ENCODE peak calls at places on chromosome 17, in seven cellular contexts. E is astrocyte of the spinal cord, M is tibial nerve, J is stomach, Q is foreskin keratinocyte, G is fibroblast of lung, W is thyroid gland. U is an unnamed sample.

GRCh38 chr17:43517615-43518386 is 28.3 kb downstream of the ETV4 start:
- DNase-seq in E (peak), M (no peak), J (no peak), Q (no peak), G (peak), W (no peak), U (no peak)

GRCh38 chr17:7523033-7523432 is 25.8 kb upstream of the TNFSF12 start:
- DNase-seq in E (peak), M (peak), J (peak), Q (no peak), G (no peak), W (peak), U (no peak)

GRCh38 chr17:49290690-49291326 is 60.2 kb upstream of the PHOSPHO1 start:
- DNase-seq in E (peak), M (peak), J (no peak), Q (peak), G (peak), W (no peak), U (no peak)

GRCh38 chr17:43563262-43564079 is 17.3 kb upstream of the ETV4 start:
- DNase-seq in E (no peak), M (no peak), J (no peak), Q (no peak), G (no peak), W (no peak), U (no peak)

GRCh38 chr17:74307984-74308773 is 17.8 kb upstream of the KIF19 start:
- DNase-seq in E (no peak), M (no peak), J (no peak), Q (no peak), G (peak), W (peak), U (no peak)

GRCh38 chr17:76384987-76385891 is 830 bp downstream of the SPHK1 start:
- DNase-seq in E (peak), M (peak), J (peak), Q (peak), G (peak), W (peak), U (no peak)

GRCh38 chr17:33292981-33293867 is at the start of gene ASIC2:
- DNase-seq in E (no peak), M (no peak), J (no peak), Q (no peak), G (peak), W (no peak), U (no peak)

GRCh38 chr17:48816774-48817590 is at the start of gene TTLL6:
- DNase-seq in E (peak), M (peak), J (peak), Q (peak), G (peak), W (peak), U (no peak)

GRCh38 chr17:75689441-75689873 is 22.3 kb downstream of the SAP30BP start:
- DNase-seq in E (no peak), M (no peak), J (no peak), Q (peak), G (no peak), W (peak), U (no peak)

GRCh38 chr17:30232015-30232821 is 3.3 kb downstream of the SLC6A4 start:
- DNase-seq in E (no peak), M (no peak), J (no peak), Q (no peak), G (no peak), W (no peak), U (no peak)

GRCh38 chr17:75093543-75094158 is 5.9 kb downstream of the SLC16A5 start:
- DNase-seq in E (no peak), M (no peak), J (peak), Q (no peak), G (no peak), W (peak), U (no peak)

GRCh38 chr17:32621612-32622312 is 135.0 kb downstream of the CDK5R1 start:
- DNase-seq in E (peak), M (no peak), J (no peak), Q (peak), G (no peak), W (no peak), U (no peak)

GRCh38 chr17:57311281-57312216 is 55.2 kb downstream of the MSI2 start:
- DNase-seq in E (no peak), M (no peak), J (peak), Q (peak), G (no peak), W (peak), U (no peak)
- TF ChIP-seq CTCF in E (no peak), M (no peak), J (no peak), Q (no peak), G (no peak), W (no peak), U (no peak)

GRCh38 chr17:81870978-81871386 is at the start of gene ARHGDIA:
- DNase-seq in E (no peak), M (no peak), J (no peak), Q (no peak), G (no peak), W (no peak), U (no peak)

GRCh38 chr17:81868674-81869220 is 2.4 kb downstream of the ARHGDIA start:
- DNase-seq in E (peak), M (no peak), J (no peak), Q (peak), G (peak), W (peak), U (no peak)

GRCh38 chr17:81869221-81870154 is 1.6 kb downstream of the ARHGDIA start:
- DNase-seq in E (no peak), M (no peak), J (peak), Q (no peak), G (peak), W (peak), U (no peak)

GRCh38 chr17:81870155-81870977 is 771 bp downstream of the ARHGDIA start:
- DNase-seq in E (peak), M (no peak), J (peak), Q (peak), G (peak), W (peak), U (no peak)

DNA sequence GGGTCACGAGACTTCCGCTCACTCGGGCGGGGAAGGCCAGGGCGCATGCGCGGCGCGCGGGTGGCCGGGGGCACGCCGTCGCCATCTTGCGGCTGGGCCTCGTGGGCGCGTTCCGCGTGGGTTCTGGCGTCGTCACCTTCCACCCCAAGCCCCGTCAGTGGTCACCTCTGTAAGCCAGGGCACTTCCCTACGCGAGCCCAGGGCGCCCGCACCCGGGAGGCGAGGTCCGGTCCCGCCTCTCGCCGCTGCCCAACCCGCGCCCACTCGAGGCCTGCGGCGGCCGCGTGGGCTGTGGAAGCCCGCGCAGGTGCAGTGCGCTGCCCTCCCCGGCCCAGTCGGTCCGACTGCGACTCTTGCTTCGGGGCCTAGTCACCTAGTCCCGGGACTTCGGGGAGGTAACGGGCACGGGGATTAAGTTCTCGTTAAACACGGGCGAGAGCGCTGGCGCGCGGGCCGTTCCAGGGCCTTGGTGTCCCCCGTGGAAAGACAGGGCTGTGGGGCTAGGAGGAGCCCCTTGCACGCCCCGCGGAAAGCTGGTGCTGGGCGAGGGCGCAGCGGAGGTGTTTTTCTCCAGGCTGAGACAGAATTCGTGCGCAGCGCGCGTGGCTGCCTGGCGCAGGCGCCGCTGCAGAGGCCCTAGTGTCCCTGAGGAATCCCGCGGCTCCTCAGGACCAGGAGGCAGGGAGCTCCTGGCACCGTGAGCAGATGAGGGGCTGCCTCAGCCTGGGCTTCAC is 417 bp upstream of the ARHGDIA start:
- DNase-seq in E (peak), M (peak), J (peak), Q (peak), G (peak), W (peak), U (no peak)
- TF ChIP-seq CTCF in E (peak), M (peak), J (peak), Q (peak), G (no peak), W (peak), U (peak)

GRCh38 chr17:17784599-17785264 is 52.1 kb downstream of the SREBF1 start:
- DNase-seq in E (no peak), M (no peak), J (peak), Q (no peak), G (no peak), W (peak), U (no peak)
- TF ChIP-seq CTCF in E (no peak), M (no peak), J (no peak), Q (peak), G (peak), W (no peak), U (peak)

GRCh38 chr17:58631523-58632323 is 60.1 kb downstream of the TEX14 start:
- DNase-seq in E (peak), M (peak), J (peak), Q (peak), G (peak), W (peak), U (peak)
- TF ChIP-seq CTCF in E (no peak), M (no peak), J (no peak), Q (peak), G (peak), W (no peak), U (peak)

GRCh38 chr17:16013943-16014407 is 14.4 kb downstream of the TTC19 start:
- DNase-seq in E (peak), M (no peak), J (no peak), Q (peak), G (peak), W (no peak), U (peak)
- TF ChIP-seq CTCF in E (peak), M (peak), J (no peak), Q (peak), G (peak), W (peak), U (peak)

U was measured in BJ.